ENCODE peak calls at places on chromosomes 1 and 21, in four cellular contexts. L is neural crest cell; N is stimulated activated CD8-positive, alpha-beta memory T cell treated with anti-CD3 and anti-CD28 coated beads, Interleukin-2, amount 100 ng/mL, for 48 hours; O is fibroblast of lung. U is an unnamed sample.

GRCh38 chr1:183993132-183993531 is 44.4 kb downstream of the COLGALT2 start:
- DNase-seq in L (no peak), N (no peak), O (no peak), U (no peak)

GRCh38 chr1:177780096-177780700 is 189.7 kb downstream of the SEC16B start:
- DNase-seq in L (no peak), N (no peak), O (peak), U (peak)

GRCh38 chr1:186806477-186806876 is 22.3 kb upstream of the PLA2G4A start:
- DNase-seq in L (no peak), N (no peak), O (peak), U (no peak)

GRCh38 chr1:23422313-23422877 is 2.2 kb downstream of the TCEA3 start:
- DNase-seq in L (no peak), N (peak), O (peak), U (peak)

GRCh38 chr1:113048064-113048463 is 24.9 kb upstream of the LRIG2 start:
- DNase-seq in L (no peak), N (no peak), O (no peak), U (no peak)

GRCh38 chr21:33980276-33980916 is 64.8 kb upstream of the ATP5PO start:
- DNase-seq in L (no peak), N (no peak), O (no peak), U (no peak)

GRCh38 chr1:3548156-3548893 is 63.0 kb downstream of the MEGF6 start:
- DNase-seq in L (no peak), N (no peak), O (peak), U (no peak)

GRCh38 chr1:26161408-26162219 is 2.7 kb downstream of the FAM110D start:
- DNase-seq in L (peak), N (peak), O (peak), U (peak)

GRCh38 chr1:110870721-110871388 is 2.1 kb upstream of the CD53 start:
- DNase-seq in L (no peak), N (no peak), O (no peak), U (no peak)